ENCODE peak calls at places on chromosomes 12 and 14, in ten cellular contexts. E, V, F, Q, U, T, C, B, L and J are unnamed samples.
A peak's percentile ranks its signal among the peaks of the same experiment; 100 is the strongest.

GRCh38 chr12:117365072-117365616 is 3.7 kb upstream of the NOS1 start:
- DNase-seq in E (no peak), V (no peak), F (no peak), Q (no peak), U (no peak), T (no peak), C (no peak), B (no peak), L (no peak), J (no peak)

GRCh38 chr12:109597795-109598427 is 24.3 kb downstream of the MVK start:
- DNase-seq in E (peak; percentile 90), V (peak; percentile 83), F (peak; percentile 92), Q (peak; percentile 84), U (peak; percentile 69), T (peak; percentile 87), C (peak; percentile 44), B (peak; percentile 75), L (peak; percentile 80), J (peak; percentile 97)

GRCh38 chr12:1518763-1519516 is 75.4 kb downstream of the FBXL14 start:
- DNase-seq in E (no peak), V (peak; percentile 81), F (no peak), Q (no peak), U (no peak), T (no peak), C (peak; percentile 32), B (no peak), L (peak; percentile 59), J (peak; percentile 64)

GRCh38 chr12:12017135-12017581 is 53.6 kb upstream of the BCL2L14 start:
- DNase-seq in E (no peak), V (no peak), F (no peak), Q (no peak), U (no peak), T (no peak), C (no peak), B (no peak), L (peak; percentile 47), J (no peak)

GRCh38 chr12:100234166-100234565 is 32.7 kb downstream of the DEPDC4 start:
- DNase-seq in E (no peak), V (no peak), F (no peak), Q (no peak), U (no peak), T (no peak), C (no peak), B (no peak), L (no peak), J (no peak)

GRCh38 chr12:1646908-1647669 is 18.1 kb downstream of the WNT5B start:
- DNase-seq in E (no peak), V (no peak), F (no peak), Q (no peak), U (no peak), T (no peak), C (no peak), B (no peak), L (no peak), J (no peak)

GRCh38 chr14:104681689-104682074 is 7.7 kb upstream of the INF2 start:
- DNase-seq in E (peak; percentile 80), V (peak; percentile 94), F (peak; percentile 82), Q (peak; percentile 92), U (peak; percentile 68), T (peak; percentile 93), C (no peak), B (peak; percentile 73), L (peak; percentile 84), J (peak; percentile 88)

GRCh38 chr14:104856157-104856868 is 8.8 kb upstream of the CEP170B start:
- DNase-seq in E (no peak), V (no peak), F (no peak), Q (no peak), U (no peak), T (no peak), C (no peak), B (no peak), L (no peak), J (no peak)

GRCh38 chr14:59339526-59339925 is 125.7 kb downstream of the GPR135 start:
- DNase-seq in E (no peak), V (no peak), F (no peak), Q (no peak), U (no peak), T (no peak), C (no peak), B (no peak), L (no peak), J (no peak)

DNA sequence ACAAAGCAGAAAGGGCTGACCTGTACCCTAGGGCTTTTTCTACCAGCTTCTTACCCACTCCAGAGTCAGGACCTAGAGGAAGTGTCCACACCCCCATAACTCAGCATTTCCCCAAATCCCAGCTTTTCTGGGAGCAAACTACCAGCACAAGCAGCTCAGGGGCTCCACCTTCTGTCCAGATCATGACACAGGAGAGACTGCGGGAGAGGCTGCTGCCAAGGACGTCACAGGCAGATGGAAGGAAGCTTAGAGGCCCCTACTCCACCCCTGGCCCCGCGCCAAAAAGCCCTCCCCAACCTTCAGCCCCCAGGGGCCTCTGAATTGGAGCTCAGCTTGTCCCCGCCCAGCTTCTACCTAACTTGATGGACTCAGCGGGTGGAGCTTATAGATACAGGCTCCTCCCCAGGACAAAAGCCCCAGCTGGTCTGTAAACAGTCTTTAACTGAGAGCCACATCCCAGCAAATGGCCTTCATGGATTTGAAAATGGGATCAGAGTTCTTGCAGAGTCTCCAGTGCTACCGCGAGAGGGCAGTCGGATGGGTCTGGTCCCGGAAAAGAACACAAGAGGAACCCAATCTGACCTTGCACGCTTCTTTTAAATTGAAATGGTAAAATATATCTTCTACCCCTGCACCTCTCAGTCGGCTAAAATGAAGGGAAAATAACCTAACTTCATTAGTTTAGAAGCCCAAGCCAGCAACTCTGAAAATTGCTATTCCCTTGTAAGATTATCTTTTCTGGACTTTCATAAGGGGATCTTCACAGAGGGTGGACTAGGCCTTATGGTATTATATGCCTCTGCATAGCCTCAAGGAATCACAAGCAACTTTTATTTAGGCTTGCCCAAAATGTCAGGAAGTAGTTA is 6.8 kb upstream of the BAZ2A start:
- DNase-seq in E (peak; percentile 99), V (peak; percentile 100), F (peak; percentile 100), Q (peak; percentile 100), U (peak; percentile 99), T (peak; percentile 99), C (peak; percentile 99), B (peak; percentile 100), L (peak; percentile 99), J (peak; percentile 97)
- TF ChIP-seq POLR2A in E (no peak), V (no peak), F (no peak), Q (peak; percentile 26), U (peak; percentile 76), T (no peak), C (no peak), B (no peak), L (peak; percentile 76), J (no peak)

DNA sequence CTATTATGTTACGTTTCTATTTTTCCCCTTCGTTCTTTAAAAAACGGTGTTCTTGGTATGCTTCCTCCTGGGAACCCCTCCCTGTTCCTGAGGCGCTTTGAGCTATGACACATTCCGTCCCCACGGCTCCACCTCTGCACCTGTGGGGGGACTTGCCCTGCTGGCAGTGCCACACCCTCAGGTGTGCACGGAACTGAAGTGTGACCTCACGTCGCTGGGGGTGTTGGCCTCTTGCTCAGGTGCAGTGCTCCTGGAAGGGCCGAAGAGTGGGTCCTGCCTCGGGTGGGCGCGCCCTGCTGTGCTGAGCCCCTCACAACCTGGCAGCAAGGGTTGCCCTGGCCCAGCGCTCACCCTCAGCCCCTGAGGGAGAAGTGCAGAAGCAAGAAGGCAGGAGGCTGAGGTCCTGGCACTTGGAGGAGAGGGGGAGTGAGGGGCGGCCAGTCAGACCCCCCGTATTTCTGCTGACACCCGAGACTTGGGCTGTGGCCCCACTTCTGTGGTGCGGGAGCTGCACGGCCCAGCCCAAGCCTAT is 4.9 kb downstream of the AMN start:
- DNase-seq in E (no peak), V (no peak), F (no peak), Q (peak; percentile 92), U (no peak), T (no peak), C (peak; percentile 39), B (peak; percentile 36), L (no peak), J (no peak)
- TF ChIP-seq POLR2A in E (no peak), V (no peak), F (no peak), Q (peak; percentile 91), U (no peak), T (no peak), C (no peak), B (no peak), L (peak; percentile 43), J (no peak)

DNA sequence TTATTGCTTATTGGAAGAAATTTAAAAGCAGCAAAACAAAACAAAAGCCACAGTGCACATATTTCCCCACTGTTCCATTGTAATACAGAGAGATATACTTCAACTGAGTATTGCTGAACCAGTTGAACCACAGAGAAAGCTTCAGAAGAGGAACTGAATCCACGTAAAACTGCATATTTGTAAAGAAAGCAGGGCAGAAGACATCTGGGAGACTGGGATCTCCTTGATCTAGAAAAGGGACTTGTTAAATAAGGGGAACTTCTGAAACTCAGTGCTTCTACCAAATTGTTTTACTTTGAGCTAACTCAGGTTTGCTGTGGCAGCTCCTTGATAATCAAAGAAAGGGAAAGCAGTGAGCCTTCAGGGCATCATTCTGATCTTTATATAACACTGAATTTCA is 411.1 kb upstream of the MDGA2 start:
- DNase-seq in E (no peak), V (no peak), F (no peak), Q (no peak), U (no peak), T (no peak), C (no peak), B (no peak), L (no peak), J (no peak)
- TF ChIP-seq POLR2A in E (no peak), V (no peak), F (no peak), Q (no peak), U (no peak), T (no peak), C (no peak), B (no peak), L (no peak), J (no peak)

DNA sequence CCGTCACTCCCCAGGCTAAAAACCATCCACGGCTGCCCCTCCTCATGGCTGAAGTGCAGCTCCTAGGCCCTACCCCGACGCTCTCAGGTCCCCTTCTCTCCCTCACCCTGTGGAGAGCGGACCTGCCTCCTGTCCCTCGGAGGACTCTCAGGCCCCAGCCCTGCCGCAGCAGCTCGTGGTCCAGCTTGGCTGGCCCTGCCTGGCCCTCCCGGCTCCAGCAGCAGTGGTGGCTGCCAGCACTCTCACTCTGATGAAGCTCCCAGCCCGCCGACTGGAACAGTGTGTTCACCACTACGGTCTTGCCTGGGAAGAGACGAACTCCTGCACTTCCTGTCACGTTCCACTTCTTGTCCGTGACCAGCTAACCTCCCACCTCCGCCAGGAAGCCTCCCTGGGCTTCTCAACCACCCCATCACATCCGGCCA is 11.1 kb downstream of the BAG5 start:
- DNase-seq in E (no peak), V (no peak), F (peak; percentile 62), Q (no peak), U (no peak), T (peak; percentile 64), C (no peak), B (peak; percentile 42), L (no peak), J (no peak)
- TF ChIP-seq POLR2A in E (no peak), V (no peak), F (no peak), Q (no peak), U (peak; percentile 24), T (no peak), C (no peak), B (no peak), L (no peak), J (no peak)